ENCODE peak calls at places on chromosomes 7 and 10, in nine cellular contexts. E, C, P, K, Q, R, W, Y and I are unnamed samples.

GRCh38 chr7:110601710-110602109 is 489.2 kb upstream of the LRRN3 start:
- DNase-seq in W (no peak), K (no peak), P (no peak), C (no peak), Q (no peak), Y (no peak), R (no peak), E (peak; percentile 2), I (no peak)

GRCh38 chr7:142956951-142957623 is 5.1 kb downstream of the KEL start:
- DNase-seq in P (no peak), Q (no peak), W (peak; percentile 10), R (no peak), C (peak; percentile 77), Y (no peak), E (no peak), K (no peak), I (peak; percentile 66)

GRCh38 chr10:88386204-88386877 is 196.8 kb downstream of the RNLS start:
- DNase-seq in C (peak; percentile 53), K (peak; percentile 63), W (no peak), Q (no peak), Y (peak; percentile 18), E (no peak), R (no peak), P (peak; percentile 7), I (no peak)

GRCh38 chr7:18893156-18893555 is 224.3 kb downstream of the TWIST1 start:
- DNase-seq in W (no peak), K (no peak), C (no peak), R (no peak), Q (no peak), Y (no peak), P (no peak), E (no peak), I (peak; percentile 68)

GRCh38 chr10:45437587-45438456 is 63.8 kb downstream of the ALOX5 start:
- DNase-seq in C (no peak), W (no peak), R (no peak), E (no peak), K (no peak), P (no peak), Y (no peak), Q (no peak), I (no peak)

GRCh38 chr7:2734084-2734601 is 46.1 kb downstream of the AMZ1 start:
- DNase-seq in K (no peak), Y (no peak), W (no peak), E (no peak), R (no peak), Q (no peak), C (no peak), P (no peak), I (no peak)

GRCh38 chr10:28910960-28911359 is 233.6 kb downstream of the BAMBI start:
- DNase-seq in W (no peak), P (peak; percentile 46), R (no peak), E (no peak), K (no peak), Q (no peak), Y (no peak), C (no peak), I (peak; percentile 51)

GRCh38 chr7:28096713-28097112 is 83.9 kb downstream of the JAZF1 start:
- DNase-seq in P (peak; percentile 84), Q (peak; percentile 62), C (peak; percentile 73), R (peak; percentile 60), Y (peak; percentile 84), E (peak; percentile 73), K (peak; percentile 40), W (peak; percentile 42), I (peak; percentile 71)

GRCh38 chr10:104328636-104328915 is 9.7 kb downstream of the ITPRIP start:
- DNase-seq in W (no peak), C (no peak), P (no peak), K (no peak), Y (no peak), E (no peak), Q (no peak), R (no peak), I (no peak)

GRCh38 chr7:74449809-74450397 is 3.8 kb upstream of the GTF2IRD1 start:
- DNase-seq in R (peak; percentile 76), E (peak; percentile 93), W (peak; percentile 48), Q (peak; percentile 80), P (peak; percentile 63), C (peak; percentile 65), Y (peak; percentile 92), K (peak; percentile 58), I (peak; percentile 75)

GRCh38 chr7:1804310-1804709 is 134.2 kb downstream of the ELFN1 start:
- DNase-seq in E (no peak), Y (no peak), P (no peak), Q (no peak), K (no peak), R (no peak), W (no peak), C (no peak), I (no peak)

GRCh38 chr7:124662372-124662771 is 103.2 kb downstream of the GPR37 start:
- DNase-seq in Y (no peak), E (no peak), C (no peak), P (no peak), Q (no peak), W (no peak), K (no peak), R (no peak), I (no peak)

GRCh38 chr7:124667754-124668153 is 97.8 kb downstream of the GPR37 start:
- DNase-seq in E (no peak), Q (no peak), Y (no peak), R (no peak), W (no peak), P (no peak), C (no peak), K (peak; percentile 37), I (peak; percentile 40)

GRCh38 chr7:124667312-124667711 is 98.3 kb downstream of the GPR37 start:
- DNase-seq in Y (no peak), P (no peak), R (no peak), K (no peak), W (no peak), C (no peak), E (no peak), Q (no peak), I (no peak)

GRCh38 chr7:124662937-124663336 is 102.7 kb downstream of the GPR37 start:
- DNase-seq in E (no peak), R (no peak), W (no peak), K (no peak), C (no peak), Y (no peak), Q (no peak), P (no peak), I (peak; percentile 5)
- H2AFZ ChIP-seq in E (no peak overlapping the region), R (no peak overlapping the region), W (no peak overlapping the region), K (no peak overlapping the region), C (no peak overlapping the region), Y (no peak overlapping the region), Q (no peak overlapping the region), P (no peak overlapping the region), I (peak overlapping the region; percentile 38)

GRCh38 chr7:41869596-41869995 is 166.7 kb upstream of the INHBA start:
- DNase-seq in W (no peak), R (no peak), C (no peak), Q (no peak), E (no peak), Y (no peak), P (peak; percentile 60), K (no peak), I (no peak)

GRCh38 chr7:41870505-41871138 is 167.7 kb upstream of the INHBA start:
- DNase-seq in Q (no peak), Y (no peak), R (no peak), W (no peak), E (no peak), P (peak; percentile 17), K (no peak), C (no peak), I (no peak)

GRCh38 chr7:41870017-41870416 is 167.1 kb upstream of the INHBA start:
- DNase-seq in P (peak; percentile 54), C (no peak), Y (no peak), R (no peak), K (no peak), E (no peak), W (no peak), Q (no peak), I (no peak)

GRCh38 chr7:41869091-41869490 is 166.2 kb upstream of the INHBA start:
- DNase-seq in R (no peak), W (no peak), C (no peak), E (no peak), Q (no peak), Y (no peak), P (peak; percentile 82), K (no peak), I (peak; percentile 60)

DNA sequence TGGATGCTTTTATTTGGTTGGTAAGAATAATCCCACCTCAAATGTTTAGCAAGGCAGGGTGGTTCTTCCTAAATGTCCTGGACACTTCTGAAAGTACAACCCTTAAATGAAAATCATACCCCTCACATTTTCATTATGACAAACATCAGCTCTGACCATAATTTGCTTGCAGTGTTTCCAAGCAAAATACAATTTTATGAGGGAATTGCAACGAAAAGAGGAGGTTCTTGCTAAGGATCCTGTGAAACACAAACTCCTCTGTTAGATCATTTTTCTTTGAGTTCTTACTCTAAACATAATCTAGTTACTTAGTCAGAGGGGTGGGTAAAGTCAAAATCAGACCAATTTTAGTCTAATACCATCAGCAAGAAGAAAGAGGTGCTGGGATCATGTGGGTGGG is 164.7 kb upstream of the INHBA start:
- DNase-seq in P (peak; percentile 15), Y (no peak), K (no peak), C (no peak), Q (no peak), W (no peak), E (no peak), R (no peak), I (no peak)
- H3K4me3 ChIP-seq in P (no peak overlapping the region), Y (no peak overlapping the region), K (no peak overlapping the region), C (no peak overlapping the region), Q (no peak overlapping the region), W (no peak overlapping the region), E (no peak overlapping the region), R (no peak overlapping the region), I (no peak overlapping the region)

GRCh38 chr7:36188266-36188665 is 35.2 kb downstream of the EEPD1 start:
- DNase-seq in C (no peak), P (no peak), R (no peak), Y (no peak), Q (no peak), W (no peak), K (no peak), E (no peak), I (no peak)
- TF ChIP-seq EZH2phosphoT487 in C (no peak), P (no peak), R (no peak), Y (no peak), Q (no peak), W (no peak), K (no peak), E (no peak), I (no peak)

GRCh38 chr7:70721500-70721899 is 410.4 kb upstream of the GALNT17 start:
- DNase-seq in R (no peak), K (no peak), C (no peak), Q (no peak), E (no peak), P (no peak), Y (no peak), W (no peak), I (no peak)

GRCh38 chr7:70719120-70719519 is 412.8 kb upstream of the GALNT17 start:
- DNase-seq in R (no peak), Q (no peak), E (no peak), C (no peak), K (no peak), P (no peak), W (no peak), Y (no peak), I (no peak)

GRCh38 chr7:70723339-70723738 is 408.6 kb upstream of the GALNT17 start:
- DNase-seq in Y (no peak), E (no peak), P (no peak), C (no peak), K (no peak), R (no peak), Q (no peak), W (no peak), I (no peak)

GRCh38 chr7:70717553-70718248 is 414.2 kb upstream of the GALNT17 start:
- DNase-seq in K (no peak), P (no peak), Y (no peak), Q (no peak), E (no peak), C (no peak), W (no peak), R (peak; percentile 29), I (no peak)

GRCh38 chr7:70720191-70720873 is 411.6 kb upstream of the GALNT17 start:
- DNase-seq in Q (no peak), K (no peak), Y (no peak), E (peak; percentile 43), R (no peak), C (no peak), P (no peak), W (no peak), I (no peak)
- H2AFZ ChIP-seq in Q (no peak overlapping the region), K (no peak overlapping the region), Y (no peak overlapping the region), E (no peak overlapping the region), R (no peak overlapping the region), C (no peak overlapping the region), P (no peak overlapping the region), W (no peak overlapping the region), I (no peak overlapping the region)